ENCODE peak calls at places on chromosomes 2 and 18, in six cellular contexts. I, B, S, X, U and A are unnamed samples.

GRCh38 chr2:10688921-10689807 is 611 bp downstream of the NOL10 start:
- DNase-seq in U (no peak), B (no peak), I (no peak), X (peak; percentile 8), S (peak; percentile 18), A (no peak)

GRCh38 chr2:232680006-232680405 is 17.1 kb upstream of the GIGYF2 start:
- DNase-seq in B (no peak), S (no peak), I (no peak), X (no peak), U (no peak), A (no peak)

GRCh38 chr18:60122339-60122738 is 222.5 kb downstream of the PMAIP1 start:
- DNase-seq in S (no peak), I (no peak), X (no peak), U (no peak), B (no peak), A (no peak)

GRCh38 chr2:9653485-9654271 is 22.9 kb upstream of the YWHAQ start:
- DNase-seq in X (no peak), I (no peak), S (no peak), U (no peak), B (no peak), A (no peak)

GRCh38 chr2:212109792-212110680 is 428.6 kb downstream of the ERBB4 start:
- DNase-seq in I (no peak), B (no peak), X (no peak), U (no peak), S (no peak), A (peak; percentile 73)

GRCh38 chr2:67561411-67561965 is 164.4 kb downstream of the ETAA1 start:
- DNase-seq in I (peak; percentile 72), B (no peak), U (no peak), S (no peak), X (no peak), A (peak; percentile 87)

GRCh38 chr2:47697000-47697601 is 85.8 kb upstream of the MSH6 start:
- DNase-seq in X (no peak), U (no peak), I (no peak), B (no peak), S (no peak), A (no peak)

GRCh38 chr2:214341636-214342035 is 69.2 kb upstream of the VWC2L start:
- DNase-seq in B (no peak), X (no peak), S (no peak), I (no peak), U (no peak), A (no peak)

GRCh38 chr18:25675123-25675850 is 323.3 kb upstream of the ZNF521 start:
- DNase-seq in X (no peak), U (no peak), B (no peak), I (no peak), S (no peak), A (no peak)

GRCh38 chr2:170815746-170816498 is 765 bp upstream of the GAD1 start:
- DNase-seq in X (peak; percentile 54), B (peak; percentile 19), S (peak; percentile 83), U (peak; percentile 89), I (peak; percentile 65), A (peak; percentile 60)

GRCh38 chr2:49619804-49620203 is 465.5 kb upstream of the FSHR start:
- DNase-seq in B (no peak), S (peak; percentile 53), I (no peak), X (no peak), U (peak; percentile 1), A (no peak)

GRCh38 chr2:169265581-169265980 is 96.8 kb downstream of the LRP2 start:
- DNase-seq in U (no peak), B (no peak), X (no peak), I (no peak), S (no peak), A (no peak)

GRCh38 chr2:169298007-169298406 is 64.3 kb downstream of the LRP2 start:
- DNase-seq in I (no peak), B (no peak), U (no peak), X (no peak), S (no peak), A (no peak)

GRCh38 chr2:241598487-241598886 is 38.5 kb downstream of the THAP4 start:
- DNase-seq in S (peak; percentile 38), X (no peak), U (no peak), B (no peak), I (no peak), A (no peak)